ENCODE peak calls at places on chromosome 1, in four cellular contexts. T is hepatocyte, W is GM23338, P is H1. R is an unnamed sample.

GRCh38 chr1:45522324-45523104 is 830 bp upstream of the PRDX1 start:
- DNase-seq in T (no peak), W (peak; percentile 41), P (no peak), R (no peak)

GRCh38 chr1:116516631-116517030 is 54.2 kb downstream of the CD58 start:
- DNase-seq in T (no peak), W (no peak), P (no peak), R (no peak)

GRCh38 chr1:86991549-86992186 is 77.2 kb downstream of the HS2ST1 start:
- DNase-seq in T (no peak), W (peak; percentile 30), P (no peak), R (peak; percentile 59)

GRCh38 chr1:6180215-6180577 is at the start of gene CHD5:
- DNase-seq in T (peak; percentile 40), W (peak; percentile 86), P (no peak), R (peak; percentile 83)

GRCh38 chr1:26724118-26724517 is 28.3 kb downstream of the ARID1A start:
- DNase-seq in T (no peak), W (no peak), P (no peak), R (no peak)

GRCh38 chr1:177913762-177914540 is 55.9 kb downstream of the SEC16B start:
- DNase-seq in T (peak; percentile 56), W (peak; percentile 72), P (no peak), R (peak; percentile 51)

GRCh38 chr1:102732927-102733326 is 375.4 kb downstream of the COL11A1 start:
- DNase-seq in T (no peak), W (no peak), P (no peak), R (no peak)

GRCh38 chr1:154344977-154345837 is 19.9 kb downstream of the ATP8B2 start:
- DNase-seq in T (peak; percentile 66), W (peak; percentile 90), P (no peak), R (peak; percentile 82)

GRCh38 chr1:31266547-31266946 is 26.9 kb upstream of the NKAIN1 start:
- DNase-seq in T (no peak), W (no peak), P (no peak), R (no peak)

GRCh38 chr1:55049914-55050278 is 10.5 kb downstream of the PCSK9 start:
- DNase-seq in T (peak; percentile 56), W (no peak), P (no peak), R (no peak)

GRCh38 chr1:153882296-153882912 is 40.4 kb downstream of the GATAD2B start:
- DNase-seq in T (no peak), W (peak; percentile 20), P (no peak), R (peak; percentile 9)

GRCh38 chr1:150970818-150971582 is 3.6 kb downstream of the CERS2 start:
- DNase-seq in T (peak; percentile 90), W (peak; percentile 19), P (no peak), R (peak; percentile 60)

GRCh38 chr1:70490153-70490552 is 79.1 kb downstream of the CTH start:
- DNase-seq in T (no peak), W (no peak), P (no peak), R (no peak)

GRCh38 chr1:82153282-82153630 is 352.5 kb downstream of the ADGRL2 start:
- DNase-seq in T (no peak), W (no peak), P (no peak), R (no peak)

GRCh38 chr1:183033205-183033604 is 10.0 kb downstream of the LAMC1 start:
- DNase-seq in T (no peak), W (no peak), P (no peak), R (no peak)

GRCh38 chr1:96233422-96233821 is 488.2 kb upstream of the PTBP2 start:
- DNase-seq in T (no peak), W (no peak), P (no peak), R (no peak)

GRCh38 chr1:163072658-163073057 is 3.5 kb downstream of the RGS4 start:
- DNase-seq in T (no peak), W (no peak), P (no peak), R (no peak)

GRCh38 chr1:212666116-212666775 is 33.4 kb downstream of the BATF3 start:
- DNase-seq in T (no peak), W (no peak), P (no peak), R (no peak)

GRCh38 chr1:190193508-190193907 is 284.2 kb downstream of the BRINP3 start:
- DNase-seq in T (no peak), W (no peak), P (no peak), R (no peak)

DNA sequence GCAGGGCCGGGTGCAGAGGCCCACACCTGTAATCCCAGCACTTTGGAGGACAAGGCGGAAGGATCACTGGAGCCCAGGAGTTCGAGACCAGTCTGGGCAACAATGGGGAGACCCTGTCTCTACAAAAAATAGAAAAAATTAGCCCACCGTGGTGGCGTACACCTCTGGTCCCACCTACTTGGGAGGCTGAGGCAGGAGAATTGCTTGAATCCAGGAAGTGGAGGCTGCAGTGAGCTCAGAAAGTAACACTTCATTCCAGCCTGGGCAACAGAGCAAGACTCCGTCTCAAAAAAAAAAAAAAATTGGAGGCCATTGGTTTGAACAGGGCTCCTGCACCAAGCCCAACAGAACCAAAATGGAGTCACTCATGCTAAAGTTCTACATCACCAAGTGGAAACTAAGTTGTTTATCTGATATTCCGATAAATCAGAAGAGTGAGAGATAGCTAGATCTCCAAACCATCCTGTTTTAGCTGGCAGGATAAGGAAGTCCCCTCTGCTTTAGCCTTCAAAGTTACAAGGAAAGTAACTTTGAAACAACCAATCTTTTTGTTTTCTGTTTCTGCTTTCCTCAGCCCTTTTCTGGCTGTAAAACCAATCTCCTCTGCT is 766 bp upstream of the LSM10 start:
- DNase-seq in T (no peak), W (no peak), P (no peak), R (no peak)
- H3K4me3 ChIP-seq in T (no peak overlapping the region), W (peak overlapping the region; percentile 95), P (peak overlapping the region; percentile 80), R (peak overlapping the region; percentile 80)

DNA sequence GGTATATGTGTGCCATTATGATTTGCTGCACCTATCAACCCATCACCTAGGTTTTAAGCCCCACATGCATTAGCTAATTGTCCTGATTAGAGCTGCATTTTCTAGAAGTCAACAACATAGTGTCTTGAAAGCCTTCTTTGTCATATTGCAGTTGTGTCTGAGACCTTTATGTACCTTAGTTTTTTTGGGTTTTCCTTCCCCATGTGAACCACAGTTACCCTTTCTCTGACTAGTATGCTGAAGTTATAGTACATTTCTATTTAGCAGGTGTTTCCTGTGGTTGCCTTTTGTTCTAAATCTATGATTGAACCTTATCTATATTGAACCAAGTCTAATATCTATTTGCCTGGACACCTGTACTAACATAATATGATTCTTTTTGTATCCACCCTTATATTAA is 135.6 kb downstream of the ST6GALNAC3 start:
- DNase-seq in T (no peak), W (no peak), P (no peak), R (no peak)
- H3K27ac ChIP-seq in T (no peak overlapping the region), W (no peak overlapping the region), P (no peak overlapping the region), R (no peak overlapping the region)

GRCh38 chr1:9086060-9086459 is 16.6 kb upstream of the SLC2A5 start:
- DNase-seq in T (no peak), W (no peak), P (no peak), R (no peak)

GRCh38 chr1:9085306-9085940 is 16.0 kb upstream of the SLC2A5 start:
- DNase-seq in T (no peak), W (no peak), P (no peak), R (no peak)

GRCh38 chr1:9087411-9087810 is 18.0 kb upstream of the SLC2A5 start:
- DNase-seq in T (no peak), W (no peak), P (no peak), R (no peak)

GRCh38 chr1:9086796-9087195 is 17.4 kb upstream of the SLC2A5 start:
- DNase-seq in T (no peak), W (no peak), P (no peak), R (no peak)

GRCh38 chr1:9084883-9085282 is 15.4 kb upstream of the SLC2A5 start:
- DNase-seq in T (no peak), W (no peak), P (no peak), R (no peak)
- TF ChIP-seq EZH2 in T (no peak), W (no peak), P (no peak), R (no peak)

GRCh38 chr1:230979952-230980351 is 1.1 kb downstream of the ARV1 start:
- DNase-seq in T (no peak), W (no peak), P (no peak), R (no peak)
- H3K4me3 ChIP-seq in T (no peak overlapping the region), W (peak overlapping the region; percentile 88), P (peak overlapping the region; percentile 60), R (peak overlapping the region; percentile 77)

GRCh38 chr1:41419584-41420295 is 58.5 kb downstream of the FOXO6 start:
- DNase-seq in T (no peak), W (no peak), P (no peak), R (no peak)

GRCh38 chr1:41418868-41419583 is 57.8 kb downstream of the FOXO6 start:
- DNase-seq in T (peak; percentile 48), W (peak; percentile 47), P (no peak), R (peak; percentile 27)

GRCh38 chr1:41420351-41420750 is 59.1 kb downstream of the FOXO6 start:
- DNase-seq in T (no peak), W (no peak), P (no peak), R (no peak)

GRCh38 chr1:41422306-41422705 is 61.1 kb downstream of the FOXO6 start:
- DNase-seq in T (no peak), W (no peak), P (no peak), R (no peak)

DNA sequence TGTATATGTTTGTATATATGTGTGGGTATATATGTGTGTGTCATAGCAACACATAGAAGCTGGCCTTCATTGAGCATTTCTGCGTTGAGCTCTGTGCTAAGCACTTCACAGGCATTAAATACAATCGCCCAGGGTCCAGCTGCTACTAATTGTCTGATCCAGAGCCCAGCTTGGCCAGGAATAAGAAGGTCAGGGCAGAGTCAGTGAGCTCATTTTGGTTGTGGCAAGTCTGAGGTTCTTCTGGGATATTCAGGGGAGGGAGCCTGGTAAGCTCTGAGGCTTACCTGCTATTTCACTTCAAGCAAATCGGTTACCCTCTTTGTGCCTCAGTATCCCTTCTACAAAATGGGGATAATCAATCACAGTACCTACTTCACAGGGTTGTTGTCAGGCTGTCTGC is 59.6 kb downstream of the FOXO6 start:
- DNase-seq in T (no peak), W (no peak), P (no peak), R (no peak)
- H3K27ac ChIP-seq in T (no peak overlapping the region), W (no peak overlapping the region), P (no peak overlapping the region), R (no peak overlapping the region)

GRCh38 chr1:18643154-18644012 is 12.7 kb downstream of the PAX7 start:
- DNase-seq in T (no peak), W (peak; percentile 78), P (no peak), R (peak; percentile 93)

GRCh38 chr1:18644013-18644399 is 13.4 kb downstream of the PAX7 start:
- DNase-seq in T (no peak), W (no peak), P (no peak), R (no peak)

GRCh38 chr1:18645172-18646090 is 14.8 kb downstream of the PAX7 start:
- DNase-seq in T (no peak), W (peak; percentile 90), P (no peak), R (peak; percentile 85)

GRCh38 chr1:18646091-18646775 is 15.6 kb downstream of the PAX7 start:
- DNase-seq in T (no peak), W (no peak), P (no peak), R (peak; percentile 87)

DNA sequence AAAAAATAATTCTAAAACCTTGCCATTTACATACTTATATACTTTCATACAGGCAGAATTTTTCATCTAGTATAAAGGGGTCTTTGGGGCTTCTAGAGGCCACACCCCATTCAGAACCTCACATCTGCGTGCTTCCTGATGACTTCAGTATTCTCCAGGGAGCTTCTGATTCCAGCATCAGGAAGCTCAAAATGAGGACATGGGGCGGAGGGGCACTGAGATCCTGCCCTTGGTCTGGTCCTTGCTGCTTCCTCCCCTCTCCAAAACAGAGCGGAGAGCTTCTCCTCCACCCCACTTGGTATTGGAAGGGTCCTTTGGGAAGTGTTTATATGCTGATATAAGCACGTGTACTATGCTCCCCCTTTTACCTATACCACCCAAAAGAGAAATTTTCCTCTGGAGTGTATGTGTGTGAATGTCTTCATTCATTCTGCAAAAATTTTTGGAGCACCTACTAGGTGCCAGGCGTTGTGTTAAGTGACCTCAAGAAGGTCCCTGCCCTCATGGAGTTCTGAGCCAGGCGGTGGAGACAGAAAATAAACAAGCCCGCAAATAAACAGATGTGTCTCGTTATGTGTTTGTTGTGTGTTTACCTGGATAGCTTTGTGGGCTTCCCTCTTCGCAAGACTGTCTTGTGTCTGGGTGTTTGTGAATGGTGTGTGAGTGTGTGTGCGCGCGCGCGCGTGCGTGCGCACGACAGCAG is 14.0 kb downstream of the PAX7 start:
- DNase-seq in T (no peak), W (no peak), P (no peak), R (no peak)
- TF ChIP-seq EZH2 in T (no peak), W (peak; percentile 83), P (peak; percentile 49), R (peak; percentile 67)

R was measured in neural progenitor cell.